ENCODE peak calls at places on chromosomes 3 and 15, in nine cellular contexts. One of them, this sample, is unnamed.

GRCh38 chr3:13548696-13549512 is at the start of gene FBLN2:
- DNase-seq in kidney epithelial cell: no peak
- DNase-seq in AG04450: no peak
- DNase-seq in H9: peak
- DNase-seq in BE2C: peak
- DNase-seq in breast epithelium: no peak
- DNase-seq in fibroblast of mammary gland: no peak
- DNase-seq in Calu3: no peak
- DNase-seq in glutamatergic neuron: peak
- DNase-seq in this sample: peak

GRCh38 chr3:14623569-14624051 is 28.0 kb upstream of the CCDC174 start:
- DNase-seq in kidney epithelial cell: no peak
- DNase-seq in AG04450: no peak
- DNase-seq in H9: no peak
- DNase-seq in BE2C: no peak
- DNase-seq in breast epithelium: no peak
- DNase-seq in fibroblast of mammary gland: no peak
- DNase-seq in Calu3: no peak
- DNase-seq in glutamatergic neuron: no peak
- DNase-seq in this sample: no peak

GRCh38 chr15:31930967-31931366 is 99.3 kb upstream of the CHRNA7 start:
- DNase-seq in kidney epithelial cell: no peak
- DNase-seq in AG04450: no peak
- DNase-seq in H9: no peak
- DNase-seq in BE2C: no peak
- DNase-seq in breast epithelium: no peak
- DNase-seq in fibroblast of mammary gland: no peak
- DNase-seq in Calu3: no peak
- DNase-seq in glutamatergic neuron: no peak
- DNase-seq in this sample: no peak

GRCh38 chr3:87498358-87499080 is 222.1 kb upstream of the POU1F1 start:
- DNase-seq in kidney epithelial cell: no peak
- DNase-seq in AG04450: no peak
- DNase-seq in H9: no peak
- DNase-seq in BE2C: no peak
- DNase-seq in breast epithelium: no peak
- DNase-seq in fibroblast of mammary gland: no peak
- DNase-seq in Calu3: no peak
- DNase-seq in glutamatergic neuron: no peak
- DNase-seq in this sample: no peak

GRCh38 chr3:188683032-188683491 is 488.7 kb upstream of the TPRG1 start:
- DNase-seq in kidney epithelial cell: peak
- DNase-seq in AG04450: peak
- DNase-seq in H9: no peak
- DNase-seq in BE2C: no peak
- DNase-seq in breast epithelium: no peak
- DNase-seq in fibroblast of mammary gland: peak
- DNase-seq in Calu3: peak
- DNase-seq in glutamatergic neuron: no peak
- DNase-seq in this sample: no peak

GRCh38 chr3:133820129-133820528 is 14.5 kb downstream of the SRPRB start:
- DNase-seq in kidney epithelial cell: no peak
- DNase-seq in AG04450: no peak
- DNase-seq in H9: no peak
- DNase-seq in BE2C: no peak
- DNase-seq in breast epithelium: no peak
- DNase-seq in fibroblast of mammary gland: no peak
- DNase-seq in Calu3: no peak
- DNase-seq in glutamatergic neuron: no peak
- DNase-seq in this sample: no peak

GRCh38 chr15:70907784-70908471 is 15.3 kb downstream of the LRRC49 start:
- DNase-seq in kidney epithelial cell: no peak
- DNase-seq in AG04450: no peak
- DNase-seq in H9: no peak
- DNase-seq in BE2C: no peak
- DNase-seq in breast epithelium: no peak
- DNase-seq in fibroblast of mammary gland: no peak
- DNase-seq in Calu3: no peak
- DNase-seq in glutamatergic neuron: no peak
- DNase-seq in this sample: no peak

GRCh38 chr3:11290743-11291680 is 18.8 kb downstream of the ATG7 start:
- DNase-seq in kidney epithelial cell: no peak
- DNase-seq in AG04450: no peak
- DNase-seq in H9: no peak
- DNase-seq in BE2C: no peak
- DNase-seq in breast epithelium: no peak
- DNase-seq in fibroblast of mammary gland: peak
- DNase-seq in Calu3: no peak
- DNase-seq in glutamatergic neuron: no peak
- DNase-seq in this sample: no peak

GRCh38 chr15:93897377-93897776 is 334.0 kb upstream of the MCTP2 start:
- DNase-seq in kidney epithelial cell: no peak
- DNase-seq in AG04450: no peak
- DNase-seq in H9: no peak
- DNase-seq in BE2C: no peak
- DNase-seq in breast epithelium: no peak
- DNase-seq in fibroblast of mammary gland: no peak
- DNase-seq in Calu3: no peak
- DNase-seq in glutamatergic neuron: no peak
- DNase-seq in this sample: no peak

GRCh38 chr15:93895976-93896770 is 335.2 kb upstream of the MCTP2 start:
- DNase-seq in kidney epithelial cell: no peak
- DNase-seq in AG04450: no peak
- DNase-seq in H9: no peak
- DNase-seq in BE2C: no peak
- DNase-seq in breast epithelium: no peak
- DNase-seq in fibroblast of mammary gland: no peak
- DNase-seq in Calu3: no peak
- DNase-seq in glutamatergic neuron: no peak
- DNase-seq in this sample: no peak

GRCh38 chr15:93899817-93900216 is 331.5 kb upstream of the MCTP2 start:
- DNase-seq in kidney epithelial cell: no peak
- DNase-seq in AG04450: no peak
- DNase-seq in H9: no peak
- DNase-seq in BE2C: no peak
- DNase-seq in breast epithelium: no peak
- DNase-seq in fibroblast of mammary gland: no peak
- DNase-seq in Calu3: no peak
- DNase-seq in glutamatergic neuron: no peak
- DNase-seq in this sample: no peak

DNA sequence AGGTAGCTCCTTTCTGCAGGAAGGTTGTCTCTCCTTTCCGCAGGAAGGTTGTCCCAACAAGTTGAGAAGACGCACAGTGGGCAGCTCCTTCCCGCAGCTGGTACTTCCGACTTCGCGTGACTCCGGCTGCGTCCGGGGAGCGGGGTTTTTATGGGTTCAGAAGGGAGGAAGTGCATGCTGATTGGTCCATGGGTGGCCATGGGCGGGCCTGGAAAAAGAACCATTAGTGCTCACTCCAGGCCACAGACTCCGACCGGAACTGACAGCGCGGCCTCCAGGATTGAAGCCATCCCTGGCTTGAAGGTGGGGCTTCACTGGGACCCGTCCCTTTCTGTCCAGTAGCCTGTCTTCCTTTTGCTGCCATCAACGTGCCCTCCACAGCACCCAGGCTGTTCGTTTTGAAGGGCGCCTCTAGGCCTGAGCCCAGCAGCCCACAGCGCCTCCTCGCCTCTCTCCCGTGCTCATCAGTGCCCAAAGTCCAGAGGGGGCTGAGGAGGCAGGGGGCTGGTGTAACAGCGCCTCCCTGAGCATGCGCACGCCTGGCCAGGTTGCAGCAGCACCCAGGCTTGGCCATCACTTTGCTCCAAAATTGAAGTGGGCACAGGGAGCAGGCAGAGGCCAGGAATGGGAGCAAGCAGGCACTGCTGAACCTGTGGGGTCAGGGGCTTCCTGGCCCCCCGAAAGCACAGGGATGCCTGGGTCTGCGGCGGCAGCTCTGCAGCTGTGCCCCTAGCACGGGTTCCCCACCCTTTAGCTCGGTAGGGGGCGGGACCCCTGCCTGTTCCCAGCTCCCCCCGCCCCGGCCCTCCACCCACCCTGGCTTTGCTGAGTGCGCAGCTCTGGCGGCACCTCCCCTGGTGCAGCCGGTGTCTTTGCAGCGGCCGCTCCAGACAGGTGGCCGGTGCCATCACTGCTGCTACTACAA is 330.6 kb upstream of the MCTP2 start:
- DNase-seq in kidney epithelial cell: no peak
- DNase-seq in AG04450: no peak
- DNase-seq in H9: peak
- DNase-seq in BE2C: no peak
- DNase-seq in breast epithelium: no peak
- DNase-seq in fibroblast of mammary gland: no peak
- DNase-seq in Calu3: no peak
- DNase-seq in glutamatergic neuron: no peak
- DNase-seq in this sample: no peak
- TF ChIP-seq CTCF in kidney epithelial cell: no peak
- TF ChIP-seq CTCF in AG04450: no peak
- TF ChIP-seq CTCF in H9: peak
- TF ChIP-seq CTCF in BE2C: no peak
- TF ChIP-seq CTCF in breast epithelium: no peak
- TF ChIP-seq CTCF in fibroblast of mammary gland: no peak
- TF ChIP-seq CTCF in Calu3: no peak
- TF ChIP-seq CTCF in glutamatergic neuron: no peak
- TF ChIP-seq CTCF in this sample: no peak

GRCh38 chr3:123980539-123980938 is 11.4 kb downstream of the ROPN1 start:
- DNase-seq in kidney epithelial cell: no peak
- DNase-seq in AG04450: no peak
- DNase-seq in H9: no peak
- DNase-seq in BE2C: no peak
- DNase-seq in breast epithelium: no peak
- DNase-seq in fibroblast of mammary gland: no peak
- DNase-seq in Calu3: no peak
- DNase-seq in glutamatergic neuron: no peak
- DNase-seq in this sample: no peak
- TF ChIP-seq CTCF in kidney epithelial cell: no peak
- TF ChIP-seq CTCF in AG04450: no peak
- TF ChIP-seq CTCF in H9: no peak
- TF ChIP-seq CTCF in BE2C: no peak
- TF ChIP-seq CTCF in breast epithelium: no peak
- TF ChIP-seq CTCF in fibroblast of mammary gland: no peak
- TF ChIP-seq CTCF in Calu3: no peak
- TF ChIP-seq CTCF in glutamatergic neuron: no peak
- TF ChIP-seq CTCF in this sample: no peak

DNA sequence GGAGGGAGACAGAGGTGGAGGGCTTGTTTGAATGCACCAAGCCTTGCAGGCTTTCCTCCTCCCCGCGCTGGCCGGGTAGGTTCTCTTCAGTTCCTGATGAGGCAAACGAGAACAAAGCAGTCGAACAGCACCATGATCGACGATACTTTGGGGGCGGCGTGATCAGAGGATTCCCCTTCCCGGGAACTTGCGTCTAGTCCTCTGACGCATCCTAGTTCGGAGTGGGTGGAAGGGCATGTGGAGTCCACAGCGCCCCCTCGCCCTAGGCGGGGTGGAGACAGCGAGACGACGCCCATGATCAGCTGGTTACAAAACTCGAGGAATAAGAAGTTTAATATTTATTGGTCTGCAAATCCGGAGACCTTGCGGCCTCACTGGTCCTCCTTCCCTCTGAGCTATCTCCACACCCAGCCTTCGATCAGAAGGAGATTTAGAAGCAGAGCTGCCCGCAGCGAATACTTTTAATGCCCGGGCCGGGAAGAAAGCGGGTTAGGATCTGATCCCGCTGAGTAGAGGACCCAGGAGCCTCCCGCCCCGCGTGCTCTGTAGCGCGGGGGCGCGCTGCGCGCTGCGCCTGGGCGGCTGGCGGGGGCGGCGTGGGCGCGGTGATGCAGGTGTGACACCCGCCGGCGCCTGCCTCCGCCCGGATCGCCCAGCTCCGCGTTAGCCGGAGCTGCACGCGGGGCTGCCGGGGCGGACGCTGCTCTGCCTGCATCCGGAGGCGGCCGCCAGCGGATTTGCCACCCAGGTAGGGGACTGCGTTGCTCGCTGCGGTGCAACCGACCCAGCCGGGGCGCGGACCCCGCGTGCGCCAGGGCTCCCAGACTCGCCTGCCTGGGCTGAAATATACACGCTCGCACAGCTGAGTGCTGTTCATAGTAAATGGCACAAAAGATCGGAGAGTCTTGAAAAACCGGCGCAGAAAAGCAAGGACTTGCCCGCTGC is at the start of gene SV2B:
- DNase-seq in kidney epithelial cell: no peak
- DNase-seq in AG04450: no peak
- DNase-seq in H9: peak
- DNase-seq in BE2C: peak
- DNase-seq in breast epithelium: no peak
- DNase-seq in fibroblast of mammary gland: peak
- DNase-seq in Calu3: peak
- DNase-seq in glutamatergic neuron: peak
- DNase-seq in this sample: peak
- TF ChIP-seq CTCF in kidney epithelial cell: peak
- TF ChIP-seq CTCF in AG04450: no peak
- TF ChIP-seq CTCF in H9: peak
- TF ChIP-seq CTCF in BE2C: peak
- TF ChIP-seq CTCF in breast epithelium: no peak
- TF ChIP-seq CTCF in fibroblast of mammary gland: peak
- TF ChIP-seq CTCF in Calu3: no peak
- TF ChIP-seq CTCF in glutamatergic neuron: no peak
- TF ChIP-seq CTCF in this sample: no peak

DNA sequence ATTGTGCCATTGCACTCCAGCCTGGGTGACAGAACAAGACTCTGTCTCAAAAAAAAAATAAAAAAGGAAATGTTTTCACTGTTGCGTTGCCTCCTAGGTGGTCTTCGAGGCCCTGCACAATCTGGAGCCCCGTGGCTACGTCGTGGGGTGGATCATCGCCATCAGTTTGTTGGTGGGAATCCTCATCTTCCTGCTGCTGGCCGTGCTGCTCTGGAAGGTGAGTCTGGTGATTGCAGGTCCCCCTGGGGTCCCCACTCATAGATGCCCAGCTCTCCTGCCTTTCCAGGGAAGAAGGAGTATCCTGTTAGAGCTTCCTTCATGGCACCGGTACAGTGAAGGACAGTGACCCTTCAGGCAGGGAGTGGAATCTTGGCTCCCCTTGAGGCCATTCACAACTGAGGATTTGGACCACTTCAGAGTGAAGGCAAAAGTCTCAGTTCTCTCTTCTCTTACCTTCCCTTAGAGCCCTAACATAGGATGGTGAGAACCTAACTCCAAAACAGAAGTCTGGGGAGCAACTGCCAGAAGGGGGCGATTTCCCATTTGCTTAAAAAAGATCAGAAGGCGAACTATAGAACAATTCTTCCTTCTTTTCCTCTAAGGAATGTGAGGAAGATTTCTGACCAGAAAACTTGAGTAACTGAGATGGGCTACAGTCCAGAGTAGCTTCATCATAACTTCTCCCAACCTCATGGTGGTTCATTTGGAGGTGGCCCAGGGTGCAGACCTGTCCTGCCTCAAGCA is 57.8 kb upstream of the CTDSPL start:
- DNase-seq in kidney epithelial cell: no peak
- DNase-seq in AG04450: no peak
- DNase-seq in H9: no peak
- DNase-seq in BE2C: no peak
- DNase-seq in breast epithelium: no peak
- DNase-seq in fibroblast of mammary gland: no peak
- DNase-seq in Calu3: no peak
- DNase-seq in glutamatergic neuron: no peak
- DNase-seq in this sample: no peak
- TF ChIP-seq CTCF in kidney epithelial cell: no peak
- TF ChIP-seq CTCF in AG04450: no peak
- TF ChIP-seq CTCF in H9: peak
- TF ChIP-seq CTCF in BE2C: no peak
- TF ChIP-seq CTCF in breast epithelium: no peak
- TF ChIP-seq CTCF in fibroblast of mammary gland: no peak
- TF ChIP-seq CTCF in Calu3: no peak
- TF ChIP-seq CTCF in glutamatergic neuron: no peak
- TF ChIP-seq CTCF in this sample: no peak

GRCh38 chr15:75597667-75598341 is 18.7 kb upstream of the PTPN9 start:
- DNase-seq in kidney epithelial cell: no peak
- DNase-seq in AG04450: no peak
- DNase-seq in H9: peak
- DNase-seq in BE2C: no peak
- DNase-seq in breast epithelium: no peak
- DNase-seq in fibroblast of mammary gland: peak
- DNase-seq in Calu3: no peak
- DNase-seq in glutamatergic neuron: no peak
- DNase-seq in this sample: no peak
- TF ChIP-seq CTCF in kidney epithelial cell: peak
- TF ChIP-seq CTCF in AG04450: peak
- TF ChIP-seq CTCF in H9: peak
- TF ChIP-seq CTCF in BE2C: peak
- TF ChIP-seq CTCF in breast epithelium: peak
- TF ChIP-seq CTCF in fibroblast of mammary gland: peak
- TF ChIP-seq CTCF in Calu3: no peak
- TF ChIP-seq CTCF in glutamatergic neuron: peak
- TF ChIP-seq CTCF in this sample: peak